ENCODE peak calls at places on chromosomes 4 and X, in four cellular contexts. K, B, Z and Q are unnamed samples.

GRCh38 chrX:69412661-69413060 is 91.5 kb upstream of the NALF2 start:
- DNase-seq in B (no peak), Z (no peak), K (no peak), Q (no peak)

GRCh38 chrX:103823591-103823990 is 8.5 kb downstream of the RAB9B start:
- DNase-seq in K (no peak), Z (no peak), B (no peak), Q (no peak)

GRCh38 chrX:18873189-18873791 is 110.6 kb downstream of the PHKA2 start:
- DNase-seq in Z (no peak), B (no peak), K (no peak), Q (no peak)

GRCh38 chrX:148043456-148043855 is 62.3 kb downstream of the FMR1NB start:
- DNase-seq in K (no peak), Z (no peak), B (peak), Q (no peak)

GRCh38 chr4:38706301-38706700 is 42.3 kb downstream of the KLF3 start:
- DNase-seq in Z (no peak), K (no peak), B (no peak), Q (no peak)

GRCh38 chrX:71990518-71990917 is 79.9 kb downstream of the NHSL2 start:
- DNase-seq in K (no peak), B (no peak), Z (no peak), Q (no peak)

GRCh38 chr4:3765271-3766206 is 646 bp upstream of the ADRA2C start:
- DNase-seq in B (peak), Z (peak), K (no peak), Q (peak)

GRCh38 chr4:95267081-95267480 is 281.7 kb downstream of the UNC5C start:
- DNase-seq in Z (no peak), K (no peak), B (no peak), Q (no peak)

GRCh38 chr4:74755486-74755885 is 38.8 kb downstream of the BTC start:
- DNase-seq in B (no peak), K (no peak), Z (no peak), Q (no peak)

GRCh38 chrX:12497832-12498591 is 293.2 kb upstream of the PRPS2 start:
- DNase-seq in Z (no peak), B (peak), K (no peak), Q (peak)

GRCh38 chr4:105399535-105400161 is 74.2 kb downstream of the PPA2 start:
- DNase-seq in K (no peak), B (peak), Z (no peak), Q (peak)

GRCh38 chr4:12697970-12698369 is 786.2 kb downstream of the RAB28 start:
- DNase-seq in Z (no peak), K (no peak), B (no peak), Q (no peak)

GRCh38 chr4:183960021-183960420 is 54.9 kb downstream of the STOX2 start:
- DNase-seq in B (peak), Z (peak), K (peak), Q (peak)

GRCh38 chr4:87614292-87614890 is 6.1 kb downstream of the DSPP start:
- DNase-seq in B (no peak), Z (no peak), K (no peak), Q (no peak)

GRCh38 chrX:55695227-55696018 is 22.1 kb upstream of the RRAGB start:
- DNase-seq in K (no peak), B (no peak), Z (no peak), Q (no peak)

GRCh38 chr4:25723409-25723808 is 67.8 kb downstream of the SLC34A2 start:
- DNase-seq in K (no peak), B (no peak), Z (no peak), Q (no peak)

GRCh38 chr4:72604324-72604723 is 35.3 kb upstream of the ADAMTS3 start:
- DNase-seq in B (no peak), Z (no peak), K (no peak), Q (no peak)

GRCh38 chr4:6576512-6576911 is 1.5 kb downstream of the MAN2B2 start:
- DNase-seq in Z (no peak), K (peak), B (no peak), Q (no peak)

GRCh38 chr4:110344165-110344564 is 131.8 kb upstream of the ENPEP start:
- DNase-seq in Z (no peak), B (no peak), K (no peak), Q (peak)

GRCh38 chr4:119536572-119537528 is 91.8 kb downstream of the PDE5A start:
- DNase-seq in Z (no peak), B (no peak), K (no peak), Q (no peak)

GRCh38 chr4:42633605-42634388 is 23.1 kb downstream of the ATP8A1 start:
- DNase-seq in Z (no peak), K (no peak), B (no peak), Q (no peak)

GRCh38 chr4:70575964-70576363 is 16.1 kb upstream of the AMBN start:
- DNase-seq in Z (no peak), K (no peak), B (no peak), Q (no peak)

GRCh38 chr4:170230242-170230641 is 140.5 kb upstream of the AADAT start:
- DNase-seq in K (no peak), Z (no peak), B (no peak), Q (no peak)

GRCh38 chr4:76856183-76856969 is 41.6 kb downstream of the SOWAHB start:
- DNase-seq in Z (no peak), B (peak), K (no peak), Q (no peak)

GRCh38 chrX:71492086-71493065 is 40.5 kb upstream of the OGT start:
- DNase-seq in K (peak), B (peak), Z (peak), Q (peak)

GRCh38 chr4:61501812-61502211 is 301.7 kb downstream of the ADGRL3 start:
- DNase-seq in Z (no peak), K (no peak), B (no peak), Q (peak)

GRCh38 chrX:29044802-29045201 is 457.6 kb downstream of the IL1RAPL1 start:
- DNase-seq in B (no peak), Z (no peak), K (no peak), Q (peak)

GRCh38 chr4:23937173-23937572 is 47.3 kb upstream of the PPARGC1A start:
- DNase-seq in Z (no peak), B (no peak), K (no peak), Q (no peak)

GRCh38 chrX:46268429-46268828 is 276.8 kb downstream of the ZNF674 start:
- DNase-seq in Z (no peak), B (peak), K (no peak), Q (peak)

GRCh38 chr4:5800496-5800895 is 89.5 kb downstream of the EVC start:
- DNase-seq in Z (no peak), K (no peak), B (no peak), Q (no peak)